ENCODE peak calls at places on chromosomes 4 and X, in four cellular contexts. One of them, this sample, is unnamed.

GRCh38 chr4:53592128-53592527 is 842 bp upstream of the LNX1 start:
- DNase-seq in endothelial cell of umbilical vein: peak
- DNase-seq in heart left ventricle: no peak
- DNase-seq in tibial artery: no peak
- DNase-seq in this sample: no peak

GRCh38 chr4:144504853-144505252 is 141.1 kb upstream of the HHIP start:
- DNase-seq in endothelial cell of umbilical vein: no peak
- DNase-seq in heart left ventricle: no peak
- DNase-seq in tibial artery: no peak
- DNase-seq in this sample: no peak

GRCh38 chr4:10690185-10690907 is 5.8 kb upstream of the CLNK start:
- DNase-seq in endothelial cell of umbilical vein: no peak
- DNase-seq in heart left ventricle: no peak
- DNase-seq in tibial artery: no peak
- DNase-seq in this sample: no peak

GRCh38 chr4:7985891-7986441 is 46.3 kb upstream of the AFAP1 start:
- DNase-seq in endothelial cell of umbilical vein: peak
- DNase-seq in heart left ventricle: no peak
- DNase-seq in tibial artery: no peak
- DNase-seq in this sample: no peak

GRCh38 chr4:46392421-46392820 is 2.5 kb upstream of the GABRA2 start:
- DNase-seq in endothelial cell of umbilical vein: no peak
- DNase-seq in heart left ventricle: no peak
- DNase-seq in tibial artery: no peak
- DNase-seq in this sample: no peak

GRCh38 chr4:148442830-148443549 is 776 bp upstream of the NR3C2 start:
- DNase-seq in endothelial cell of umbilical vein: peak
- DNase-seq in heart left ventricle: no peak
- DNase-seq in tibial artery: no peak
- DNase-seq in this sample: no peak

GRCh38 chrX:34521563-34521962 is 135.5 kb downstream of the TMEM47 start:
- DNase-seq in endothelial cell of umbilical vein: peak
- DNase-seq in heart left ventricle: no peak
- DNase-seq in tibial artery: no peak
- DNase-seq in this sample: no peak

GRCh38 chr4:77500801-77501200 is 104.8 kb upstream of the CXCL13 start:
- DNase-seq in endothelial cell of umbilical vein: no peak
- DNase-seq in heart left ventricle: no peak
- DNase-seq in tibial artery: no peak
- DNase-seq in this sample: no peak

GRCh38 chr4:173160871-173161270 is 7.7 kb upstream of the GALNT7 start:
- DNase-seq in endothelial cell of umbilical vein: no peak
- DNase-seq in heart left ventricle: no peak
- DNase-seq in tibial artery: no peak
- DNase-seq in this sample: no peak

GRCh38 chr4:21801661-21802355 is 146.8 kb downstream of the KCNIP4 start:
- DNase-seq in endothelial cell of umbilical vein: peak
- DNase-seq in heart left ventricle: no peak
- DNase-seq in tibial artery: no peak
- DNase-seq in this sample: no peak

GRCh38 chrX:1904663-1905218 is 289.9 kb downstream of the ASMT start:
- DNase-seq in endothelial cell of umbilical vein: no peak
- DNase-seq in heart left ventricle: no peak
- DNase-seq in tibial artery: no peak
- DNase-seq in this sample: no peak

GRCh38 chrX:100083146-100083715 is 326.8 kb downstream of the PCDH19 start:
- DNase-seq in endothelial cell of umbilical vein: no peak
- DNase-seq in heart left ventricle: no peak
- DNase-seq in tibial artery: no peak
- DNase-seq in this sample: no peak

GRCh38 chrX:101348452-101349222 is at the start of gene TIMM8A:
- DNase-seq in endothelial cell of umbilical vein: peak
- DNase-seq in heart left ventricle: peak
- DNase-seq in tibial artery: peak
- DNase-seq in this sample: peak

DNA sequence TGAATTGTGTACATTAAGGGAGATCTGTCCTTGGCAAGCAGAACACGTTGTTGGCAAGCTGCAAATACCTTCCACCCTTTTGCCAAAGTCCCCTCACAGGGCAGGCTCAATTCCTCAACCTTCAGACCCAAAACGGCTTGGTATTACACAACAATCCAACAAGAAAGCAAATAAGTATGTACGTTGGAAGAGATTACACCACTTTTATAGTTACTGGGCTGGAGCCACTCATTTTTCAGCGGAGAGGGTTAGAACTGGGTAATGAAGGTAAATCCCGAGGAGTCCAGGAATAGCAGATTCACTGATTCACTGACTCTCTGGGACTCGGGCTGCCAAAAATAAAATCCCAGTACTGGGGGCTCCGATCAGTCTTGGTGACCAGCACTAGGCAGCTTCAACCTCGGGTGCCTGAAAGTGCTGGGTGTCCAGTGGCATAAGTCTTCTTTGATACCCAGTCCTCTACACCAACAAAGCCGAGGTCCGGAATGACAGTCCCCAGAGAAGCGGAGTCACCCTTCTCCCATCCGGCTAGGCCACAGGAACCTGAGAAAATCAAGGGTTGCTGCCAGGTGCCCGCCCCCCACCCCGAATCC is 587 bp downstream of the TIMM8A start:
- DNase-seq in endothelial cell of umbilical vein: peak
- DNase-seq in heart left ventricle: peak
- DNase-seq in tibial artery: no peak
- DNase-seq in this sample: peak
- H3K27ac ChIP-seq in endothelial cell of umbilical vein: peak
- H3K27ac ChIP-seq in heart left ventricle: peak
- H3K27ac ChIP-seq in tibial artery: peak
- H3K27ac ChIP-seq in this sample: peak

GRCh38 chrX:151695583-151695930 is 299 bp downstream of the PRRG3 start:
- DNase-seq in endothelial cell of umbilical vein: no peak
- DNase-seq in heart left ventricle: no peak
- DNase-seq in tibial artery: no peak
- DNase-seq in this sample: no peak
- H3K4me3 ChIP-seq in endothelial cell of umbilical vein: no peak
- H3K4me3 ChIP-seq in heart left ventricle: peak
- H3K4me3 ChIP-seq in tibial artery: no peak
- H3K4me3 ChIP-seq in this sample: no peak

GRCh38 chrX:115650916-115651315 is 89.9 kb downstream of the PLS3 start:
- DNase-seq in endothelial cell of umbilical vein: peak
- DNase-seq in heart left ventricle: no peak
- DNase-seq in tibial artery: no peak
- DNase-seq in this sample: no peak
- TF ChIP-seq CTCF in endothelial cell of umbilical vein: peak
- TF ChIP-seq CTCF in heart left ventricle: peak
- TF ChIP-seq CTCF in tibial artery: peak
- TF ChIP-seq CTCF in this sample: peak

GRCh38 chr4:153244969-153245368 is 40.7 kb downstream of the TRIM2 start:
- DNase-seq in endothelial cell of umbilical vein: no peak
- DNase-seq in heart left ventricle: no peak
- DNase-seq in tibial artery: no peak
- DNase-seq in this sample: no peak

GRCh38 chr4:153241295-153241694 is 37.1 kb downstream of the TRIM2 start:
- DNase-seq in endothelial cell of umbilical vein: no peak
- DNase-seq in heart left ventricle: no peak
- DNase-seq in tibial artery: no peak
- DNase-seq in this sample: no peak

GRCh38 chr4:153243464-153243863 is 39.2 kb downstream of the TRIM2 start:
- DNase-seq in endothelial cell of umbilical vein: no peak
- DNase-seq in heart left ventricle: no peak
- DNase-seq in tibial artery: no peak
- DNase-seq in this sample: no peak

GRCh38 chr4:153241970-153242847 is 38.0 kb downstream of the TRIM2 start:
- DNase-seq in endothelial cell of umbilical vein: peak
- DNase-seq in heart left ventricle: no peak
- DNase-seq in tibial artery: no peak
- DNase-seq in this sample: no peak

GRCh38 chr4:153242848-153243324 is 38.6 kb downstream of the TRIM2 start:
- DNase-seq in endothelial cell of umbilical vein: no peak
- DNase-seq in heart left ventricle: no peak
- DNase-seq in tibial artery: no peak
- DNase-seq in this sample: no peak
- H3K27ac ChIP-seq in endothelial cell of umbilical vein: no peak
- H3K27ac ChIP-seq in heart left ventricle: peak
- H3K27ac ChIP-seq in tibial artery: no peak
- H3K27ac ChIP-seq in this sample: no peak

GRCh38 chr4:80201326-80202151 is 4.2 kb downstream of the PRDM8 start:
- DNase-seq in endothelial cell of umbilical vein: peak
- DNase-seq in heart left ventricle: peak
- DNase-seq in tibial artery: no peak
- DNase-seq in this sample: no peak
- H3K4me3 ChIP-seq in endothelial cell of umbilical vein: peak
- H3K4me3 ChIP-seq in heart left ventricle: peak
- H3K4me3 ChIP-seq in tibial artery: peak
- H3K4me3 ChIP-seq in this sample: peak

GRCh38 chrX:130343411-130343810 is 3.7 kb downstream of the SLC25A14 start:
- DNase-seq in endothelial cell of umbilical vein: no peak
- DNase-seq in heart left ventricle: no peak
- DNase-seq in tibial artery: no peak
- DNase-seq in this sample: no peak

GRCh38 chrX:130340271-130340670 is 552 bp downstream of the SLC25A14 start:
- DNase-seq in endothelial cell of umbilical vein: peak
- DNase-seq in heart left ventricle: no peak
- DNase-seq in tibial artery: no peak
- DNase-seq in this sample: no peak

GRCh38 chrX:130336531-130336930 is 3.2 kb upstream of the SLC25A14 start:
- DNase-seq in endothelial cell of umbilical vein: no peak
- DNase-seq in heart left ventricle: no peak
- DNase-seq in tibial artery: no peak
- DNase-seq in this sample: no peak

GRCh38 chrX:130339408-130340222 is at the start of gene SLC25A14:
- DNase-seq in endothelial cell of umbilical vein: peak
- DNase-seq in heart left ventricle: peak
- DNase-seq in tibial artery: peak
- DNase-seq in this sample: peak
- TF ChIP-seq CTCF in endothelial cell of umbilical vein: no peak
- TF ChIP-seq CTCF in heart left ventricle: no peak
- TF ChIP-seq CTCF in tibial artery: no peak
- TF ChIP-seq CTCF in this sample: no peak